ENCODE peak calls at places on chromosomes 3 and 15, in eight cellular contexts. One of them, this sample, is unnamed.
A peak's percentile ranks its signal among the peaks of the same experiment; 100 is the strongest.

GRCh38 chr15:87287156-87287555 is 969.4 kb downstream of the NTRK3 start:
- DNase-seq in HCT116: no peak
- DNase-seq in endothelial cell of umbilical vein: no peak
- DNase-seq in HepG2: no peak
- DNase-seq in K562: no peak
- DNase-seq in H1: no peak
- DNase-seq in SK-N-SH: no peak
- DNase-seq in GM12878: no peak
- DNase-seq in this sample: no peak

GRCh38 chr3:72092778-72093177 is 307.8 kb upstream of the PROK2 start:
- DNase-seq in HCT116: no peak
- DNase-seq in endothelial cell of umbilical vein: no peak
- DNase-seq in HepG2: peak; percentile 6
- DNase-seq in K562: peak; percentile 44
- DNase-seq in H1: no peak
- DNase-seq in SK-N-SH: no peak
- DNase-seq in GM12878: no peak
- DNase-seq in this sample: no peak

GRCh38 chr3:18080198-18080689 is 337.8 kb upstream of the TBC1D5 start:
- DNase-seq in HCT116: no peak
- DNase-seq in endothelial cell of umbilical vein: no peak
- DNase-seq in HepG2: no peak
- DNase-seq in K562: no peak
- DNase-seq in H1: no peak
- DNase-seq in SK-N-SH: no peak
- DNase-seq in GM12878: no peak
- DNase-seq in this sample: no peak

GRCh38 chr15:80639168-80639555 is 55.9 kb upstream of the ABHD17C start:
- DNase-seq in HCT116: no peak
- DNase-seq in endothelial cell of umbilical vein: no peak
- DNase-seq in HepG2: no peak
- DNase-seq in K562: no peak
- DNase-seq in H1: no peak
- DNase-seq in SK-N-SH: no peak
- DNase-seq in GM12878: no peak
- DNase-seq in this sample: no peak

GRCh38 chr15:61364871-61365270 is 135.8 kb upstream of the RORA start:
- DNase-seq in HCT116: no peak
- DNase-seq in endothelial cell of umbilical vein: no peak
- DNase-seq in HepG2: peak; percentile 18
- DNase-seq in K562: no peak
- DNase-seq in H1: peak; percentile 44
- DNase-seq in SK-N-SH: no peak
- DNase-seq in GM12878: no peak
- DNase-seq in this sample: no peak

GRCh38 chr15:29859981-29860745 is 37.9 kb upstream of the TJP1 start:
- DNase-seq in HCT116: no peak
- DNase-seq in endothelial cell of umbilical vein: no peak
- DNase-seq in HepG2: no peak
- DNase-seq in K562: no peak
- DNase-seq in H1: no peak
- DNase-seq in SK-N-SH: no peak
- DNase-seq in GM12878: no peak
- DNase-seq in this sample: no peak

GRCh38 chr15:70002897-70003296 is 94.8 kb downstream of the TLE3 start:
- DNase-seq in HCT116: no peak
- DNase-seq in endothelial cell of umbilical vein: no peak
- DNase-seq in HepG2: no peak
- DNase-seq in K562: no peak
- DNase-seq in H1: no peak
- DNase-seq in SK-N-SH: no peak
- DNase-seq in GM12878: no peak
- DNase-seq in this sample: no peak

GRCh38 chr15:97688177-97688576 is 272.3 kb upstream of the ARRDC4 start:
- DNase-seq in HCT116: no peak
- DNase-seq in endothelial cell of umbilical vein: no peak
- DNase-seq in HepG2: no peak
- DNase-seq in K562: no peak
- DNase-seq in H1: no peak
- DNase-seq in SK-N-SH: no peak
- DNase-seq in GM12878: no peak
- DNase-seq in this sample: no peak

GRCh38 chr3:113264249-113264648 is 52.9 kb downstream of the BOC start:
- DNase-seq in HCT116: no peak
- DNase-seq in endothelial cell of umbilical vein: no peak
- DNase-seq in HepG2: no peak
- DNase-seq in K562: no peak
- DNase-seq in H1: peak; percentile 36
- DNase-seq in SK-N-SH: no peak
- DNase-seq in GM12878: no peak
- DNase-seq in this sample: no peak

GRCh38 chr3:4358273-4358672 is 55.1 kb downstream of the SETMAR start:
- DNase-seq in HCT116: no peak
- DNase-seq in endothelial cell of umbilical vein: no peak
- DNase-seq in HepG2: no peak
- DNase-seq in K562: no peak
- DNase-seq in H1: no peak
- DNase-seq in SK-N-SH: no peak
- DNase-seq in GM12878: no peak
- DNase-seq in this sample: no peak

GRCh38 chr3:159829056-159829995 is 159.3 kb upstream of the IL12A start:
- DNase-seq in HCT116: peak; percentile 65
- DNase-seq in endothelial cell of umbilical vein: peak; percentile 85
- DNase-seq in HepG2: peak; percentile 20
- DNase-seq in K562: no peak
- DNase-seq in H1: no peak
- DNase-seq in SK-N-SH: peak; percentile 70
- DNase-seq in GM12878: no peak
- DNase-seq in this sample: no peak

GRCh38 chr3:172370434-172370833 is 77.8 kb downstream of the GHSR start:
- DNase-seq in HCT116: no peak
- DNase-seq in endothelial cell of umbilical vein: no peak
- DNase-seq in HepG2: no peak
- DNase-seq in K562: no peak
- DNase-seq in H1: no peak
- DNase-seq in SK-N-SH: no peak
- DNase-seq in GM12878: no peak
- DNase-seq in this sample: no peak

GRCh38 chr3:77191014-77191413 is 151.1 kb downstream of the ROBO2 start:
- DNase-seq in HCT116: no peak
- DNase-seq in endothelial cell of umbilical vein: no peak
- DNase-seq in HepG2: no peak
- DNase-seq in K562: no peak
- DNase-seq in H1: no peak
- DNase-seq in SK-N-SH: no peak
- DNase-seq in GM12878: no peak
- DNase-seq in this sample: no peak

GRCh38 chr3:42733501-42734262 is 31.1 kb upstream of the HHATL start:
- DNase-seq in HCT116: no peak
- DNase-seq in endothelial cell of umbilical vein: no peak
- DNase-seq in HepG2: no peak
- DNase-seq in K562: no peak
- DNase-seq in H1: no peak
- DNase-seq in SK-N-SH: no peak
- DNase-seq in GM12878: no peak
- DNase-seq in this sample: no peak

GRCh38 chr15:68205558-68205944 is 419 bp upstream of the CALML4 start:
- DNase-seq in HCT116: no peak
- DNase-seq in endothelial cell of umbilical vein: no peak
- DNase-seq in HepG2: no peak
- DNase-seq in K562: no peak
- DNase-seq in H1: no peak
- DNase-seq in SK-N-SH: no peak
- DNase-seq in GM12878: no peak
- DNase-seq in this sample: no peak

GRCh38 chr15:68204776-68205557 is at the start of gene CALML4:
- DNase-seq in HCT116: no peak
- DNase-seq in endothelial cell of umbilical vein: peak; percentile 70
- DNase-seq in HepG2: peak; percentile 74
- DNase-seq in K562: no peak
- DNase-seq in H1: no peak
- DNase-seq in SK-N-SH: no peak
- DNase-seq in GM12878: no peak
- DNase-seq in this sample: peak; percentile 25

GRCh38 chr15:68206711-68207151 is 1.6 kb upstream of the CALML4 start:
- DNase-seq in HCT116: no peak
- DNase-seq in endothelial cell of umbilical vein: no peak
- DNase-seq in HepG2: no peak
- DNase-seq in K562: no peak
- DNase-seq in H1: no peak
- DNase-seq in SK-N-SH: no peak
- DNase-seq in GM12878: no peak
- DNase-seq in this sample: no peak

GRCh38 chr15:68207176-68207935 is 2.2 kb upstream of the CALML4 start:
- DNase-seq in HCT116: no peak
- DNase-seq in endothelial cell of umbilical vein: no peak
- DNase-seq in HepG2: no peak
- DNase-seq in K562: no peak
- DNase-seq in H1: no peak
- DNase-seq in SK-N-SH: no peak
- DNase-seq in GM12878: no peak
- DNase-seq in this sample: no peak

GRCh38 chr15:68205949-68206539 is 912 bp upstream of the CALML4 start:
- DNase-seq in HCT116: no peak
- DNase-seq in endothelial cell of umbilical vein: peak; percentile 24
- DNase-seq in HepG2: no peak
- DNase-seq in K562: peak; percentile 82
- DNase-seq in H1: peak; percentile 36
- DNase-seq in SK-N-SH: no peak
- DNase-seq in GM12878: no peak
- DNase-seq in this sample: no peak
- TF ChIP-seq MAX in HCT116: no peak
- TF ChIP-seq MAX in endothelial cell of umbilical vein: no peak
- TF ChIP-seq MAX in HepG2: no peak
- TF ChIP-seq MAX in K562: no peak
- TF ChIP-seq MAX in H1: no peak
- TF ChIP-seq MAX in SK-N-SH: no peak
- TF ChIP-seq MAX in GM12878: no peak
- TF ChIP-seq MAX in this sample: no peak

DNA sequence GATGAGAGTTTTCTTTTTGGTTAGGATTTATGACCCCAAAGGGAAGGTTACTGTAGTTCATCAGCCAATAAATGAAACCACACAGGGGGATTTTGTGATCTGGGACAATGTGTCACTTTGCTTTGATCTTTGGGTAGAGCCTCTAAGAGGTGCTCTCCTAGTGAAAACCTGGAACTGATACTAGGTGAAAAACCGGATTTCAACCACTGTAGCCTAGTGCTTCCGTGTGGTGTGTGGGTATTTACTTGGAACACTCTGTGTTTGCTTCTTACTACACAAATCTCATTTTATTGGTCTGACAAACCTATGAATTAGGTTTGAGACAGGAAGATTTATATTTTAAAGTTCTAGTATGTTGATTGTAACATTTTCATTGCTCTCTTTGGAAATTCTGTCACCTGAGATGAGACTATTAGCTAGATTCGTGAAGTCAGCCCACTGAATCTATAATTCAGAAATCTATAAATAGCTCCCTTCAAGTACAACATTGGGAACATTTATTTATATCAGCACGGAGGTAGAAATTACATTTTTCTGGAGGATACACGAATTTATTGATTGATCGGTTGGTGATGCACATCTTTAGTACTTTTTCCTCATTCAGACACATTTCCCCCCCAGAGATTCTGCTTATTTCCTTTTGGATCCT is 119.8 kb downstream of the AKAP13 start:
- DNase-seq in HCT116: no peak
- DNase-seq in endothelial cell of umbilical vein: no peak
- DNase-seq in HepG2: no peak
- DNase-seq in K562: no peak
- DNase-seq in H1: no peak
- DNase-seq in SK-N-SH: no peak
- DNase-seq in GM12878: no peak
- DNase-seq in this sample: no peak
- H3K4me2 ChIP-seq in HCT116: no peak overlapping the region
- H3K4me2 ChIP-seq in endothelial cell of umbilical vein: no peak overlapping the region
- H3K4me2 ChIP-seq in HepG2: no peak overlapping the region
- H3K4me2 ChIP-seq in K562: no peak overlapping the region
- H3K4me2 ChIP-seq in H1: no peak overlapping the region
- H3K4me2 ChIP-seq in SK-N-SH: no peak overlapping the region
- H3K4me2 ChIP-seq in GM12878: peak overlapping the region; percentile 28
- H3K4me2 ChIP-seq in this sample: peak overlapping the region; percentile 15

DNA sequence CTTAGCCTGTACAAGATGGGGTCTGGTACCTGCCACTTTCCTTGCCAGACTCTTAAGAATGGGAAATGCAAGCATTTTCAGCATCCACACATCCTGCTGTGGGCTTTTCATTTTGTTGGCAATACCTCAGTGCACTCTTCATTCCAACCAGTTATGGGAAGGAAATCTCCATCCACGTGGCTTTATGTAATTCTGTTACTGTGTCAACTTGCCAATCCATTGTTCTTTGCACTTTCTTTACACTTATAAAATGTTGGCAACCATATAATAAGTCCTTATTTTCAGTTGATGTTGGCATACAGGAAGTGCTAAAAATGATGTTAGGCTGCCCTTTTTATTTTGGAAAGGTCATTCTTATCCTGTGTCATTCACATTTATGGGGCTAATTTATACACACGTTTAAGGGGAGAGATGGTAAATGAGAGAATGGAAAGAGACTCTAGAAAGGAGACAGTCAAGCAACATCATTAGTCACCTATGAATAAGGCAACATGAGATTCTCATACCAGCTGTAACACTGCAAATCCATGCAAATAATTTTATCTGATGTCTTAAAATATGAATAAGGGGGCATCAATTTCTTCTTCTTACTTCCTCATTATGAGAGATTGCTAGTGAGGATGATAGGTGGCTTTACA is 238.7 kb downstream of the CHST2 start:
- DNase-seq in HCT116: no peak
- DNase-seq in endothelial cell of umbilical vein: peak; percentile 88
- DNase-seq in HepG2: no peak
- DNase-seq in K562: no peak
- DNase-seq in H1: no peak
- DNase-seq in SK-N-SH: no peak
- DNase-seq in GM12878: no peak
- DNase-seq in this sample: no peak
- TF ChIP-seq MAX in HCT116: no peak
- TF ChIP-seq MAX in endothelial cell of umbilical vein: no peak
- TF ChIP-seq MAX in HepG2: no peak
- TF ChIP-seq MAX in K562: no peak
- TF ChIP-seq MAX in H1: no peak
- TF ChIP-seq MAX in SK-N-SH: no peak
- TF ChIP-seq MAX in GM12878: no peak
- TF ChIP-seq MAX in this sample: no peak

GRCh38 chr15:74867562-74868458 is 5.4 kb downstream of the SCAMP2 start:
- DNase-seq in HCT116: no peak
- DNase-seq in endothelial cell of umbilical vein: peak; percentile 46
- DNase-seq in HepG2: no peak
- DNase-seq in K562: no peak
- DNase-seq in H1: no peak
- DNase-seq in SK-N-SH: no peak
- DNase-seq in GM12878: no peak
- DNase-seq in this sample: no peak
- H3K4me2 ChIP-seq in HCT116: no peak overlapping the region
- H3K4me2 ChIP-seq in endothelial cell of umbilical vein: peak overlapping the region; percentile 36
- H3K4me2 ChIP-seq in HepG2: peak overlapping the region; percentile 28
- H3K4me2 ChIP-seq in K562: no peak overlapping the region
- H3K4me2 ChIP-seq in H1: no peak overlapping the region
- H3K4me2 ChIP-seq in SK-N-SH: no peak overlapping the region
- H3K4me2 ChIP-seq in GM12878: peak overlapping the region; percentile 74
- H3K4me2 ChIP-seq in this sample: peak overlapping the region; percentile 1

GRCh38 chr3:157844770-157845522 is 261.3 kb downstream of the SHOX2 start:
- DNase-seq in HCT116: no peak
- DNase-seq in endothelial cell of umbilical vein: no peak
- DNase-seq in HepG2: no peak
- DNase-seq in K562: no peak
- DNase-seq in H1: no peak
- DNase-seq in SK-N-SH: no peak
- DNase-seq in GM12878: no peak
- DNase-seq in this sample: no peak
- TF ChIP-seq MAX in HCT116: no peak
- TF ChIP-seq MAX in endothelial cell of umbilical vein: no peak
- TF ChIP-seq MAX in HepG2: no peak
- TF ChIP-seq MAX in K562: no peak
- TF ChIP-seq MAX in H1: no peak
- TF ChIP-seq MAX in SK-N-SH: no peak
- TF ChIP-seq MAX in GM12878: no peak
- TF ChIP-seq MAX in this sample: no peak

This sample was measured in A549.